ENCODE peak calls at places on chromosomes 6 and 20, in six cellular contexts. Y is omental fat pad, Q is nephron progenitor cell, F is cardiac muscle cell, O is HFFc6, T is AG09309. D is an unnamed sample.

GRCh38 chr6:15507221-15507620 is 155.6 kb downstream of the DTNBP1 start:
- DNase-seq in F (no peak), O (no peak), T (no peak), Q (no peak), Y (no peak), D (no peak)

GRCh38 chr20:49140834-49141233 is 47.3 kb downstream of the STAU1 start:
- DNase-seq in O (no peak), F (no peak), Y (no peak), T (no peak), Q (no peak), D (no peak)

GRCh38 chr20:16904751-16905150 is 156.6 kb downstream of the OTOR start:
- DNase-seq in F (no peak), Y (no peak), Q (no peak), O (no peak), T (no peak), D (peak; percentile 25)

GRCh38 chr6:163897030-163897429 is 482.5 kb downstream of the QKI start:
- DNase-seq in Y (no peak), O (peak; percentile 10), Q (no peak), F (no peak), T (peak; percentile 33), D (peak; percentile 25)

GRCh38 chr6:53432318-53433161 is 83.8 kb upstream of the ELOVL5 start:
- DNase-seq in F (no peak), T (peak; percentile 64), Q (peak; percentile 10), O (peak; percentile 18), Y (no peak), D (peak; percentile 90)

GRCh38 chr6:110530671-110531070 is 54.3 kb upstream of the SLC22A16 start:
- DNase-seq in F (no peak), O (no peak), Y (no peak), Q (no peak), T (no peak), D (no peak)

GRCh38 chr6:20379231-20379630 is 22.4 kb upstream of the E2F3 start:
- DNase-seq in Q (no peak), F (no peak), O (no peak), Y (no peak), T (no peak), D (no peak)

GRCh38 chr6:130680118-130680517 is 147.1 kb upstream of the SMLR1 start:
- DNase-seq in O (no peak), Q (no peak), F (no peak), T (no peak), Y (no peak), D (peak; percentile 79)

DNA sequence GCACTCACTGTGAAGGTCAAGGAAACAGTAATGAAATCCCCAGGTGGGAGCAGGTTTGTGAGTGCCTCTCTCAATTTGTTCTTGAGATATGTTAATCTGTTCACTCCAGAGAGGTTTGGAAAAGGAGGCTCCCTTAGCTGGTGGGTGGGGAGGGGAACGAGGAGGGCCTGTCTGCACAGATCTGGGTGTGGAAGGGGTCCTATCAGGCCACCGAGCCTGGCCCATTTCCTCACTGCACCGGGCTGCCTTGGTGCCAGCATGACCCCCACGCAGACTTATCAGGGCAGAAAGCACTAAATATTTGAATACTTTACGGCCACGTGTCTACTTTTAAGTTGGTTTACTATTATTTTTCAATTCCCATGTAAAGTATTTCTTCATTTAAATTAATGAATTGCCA is 8.3 kb downstream of the AGPAT4 start:
- DNase-seq in Y (no peak), Q (no peak), T (no peak), O (no peak), F (no peak), D (no peak)
- TF ChIP-seq CTCF in Y (no peak), Q (no peak), T (no peak), O (no peak), F (no peak), D (no peak)

DNA sequence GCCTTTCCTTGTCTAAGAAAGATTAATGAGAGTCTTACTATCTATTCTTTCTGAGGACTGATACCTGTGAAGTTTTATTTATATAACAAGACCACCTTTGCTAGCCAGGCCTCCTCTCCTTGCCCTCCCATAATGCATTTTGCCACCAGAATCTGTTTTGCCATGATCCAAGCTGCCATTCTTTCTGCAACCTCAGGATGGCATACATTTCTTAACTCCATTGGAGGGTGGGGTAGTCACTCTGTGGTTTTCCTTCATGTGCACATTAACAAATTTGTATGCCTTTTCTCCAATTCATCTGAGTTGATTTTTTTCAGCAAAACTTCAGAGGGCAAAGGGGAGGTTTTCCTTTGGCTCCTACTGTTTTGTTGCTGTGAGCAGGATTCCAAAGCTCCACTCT is 26.4 kb upstream of the ENPP4 start:
- DNase-seq in T (no peak), Y (no peak), O (no peak), Q (no peak), F (no peak), D (no peak)
- TF ChIP-seq CTCF in T (no peak), Y (no peak), O (no peak), Q (no peak), F (no peak), D (no peak)

DNA sequence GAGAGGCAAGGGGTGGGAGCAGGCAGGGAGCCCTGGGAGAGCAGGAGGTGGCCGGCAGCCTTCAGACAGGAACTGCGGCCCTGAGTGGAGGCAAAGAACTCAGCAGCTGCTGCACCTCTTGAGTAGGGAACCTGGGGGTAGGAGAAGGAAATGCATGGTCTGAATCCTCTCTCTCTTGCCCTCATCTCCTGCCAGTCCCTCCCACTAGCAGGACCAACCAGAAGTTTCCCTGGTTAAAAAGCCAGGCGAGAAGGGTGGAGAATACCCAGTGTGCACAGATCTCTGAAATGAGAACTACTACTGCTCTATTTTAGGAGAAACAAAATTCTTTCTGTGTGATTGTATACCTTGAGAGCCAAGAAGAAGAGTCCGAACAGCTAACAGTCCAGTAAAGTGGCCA is 25.4 kb downstream of the WRNIP1 start:
- DNase-seq in O (peak; percentile 38), F (peak; percentile 29), T (no peak), Y (no peak), Q (no peak), D (no peak)
- TF ChIP-seq CTCF in O (no peak), F (no peak), T (peak; percentile 9), Y (peak; percentile 11), Q (no peak), D (no peak)

DNA sequence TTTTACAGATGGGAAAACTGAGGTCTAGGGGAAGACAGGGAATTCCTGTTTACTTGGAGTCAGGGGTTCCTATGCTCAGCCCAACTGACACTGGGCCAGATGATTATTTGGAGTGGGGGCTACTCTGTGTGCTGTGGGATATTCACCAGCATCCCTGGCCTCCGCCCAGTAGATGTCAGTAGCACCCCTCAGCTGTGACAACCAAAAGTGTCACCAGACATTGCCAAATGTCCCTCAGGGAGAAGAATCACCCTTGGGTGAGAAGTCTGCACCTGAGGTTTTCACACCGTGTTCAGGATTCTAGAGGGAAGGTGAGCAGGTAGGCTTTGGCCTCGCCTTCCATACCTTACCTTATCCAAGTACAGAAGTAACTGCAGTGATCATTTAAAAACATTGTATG is 27.6 kb downstream of the CDH26 start:
- DNase-seq in O (no peak), Y (no peak), Q (no peak), T (no peak), F (no peak), D (no peak)
- TF ChIP-seq CTCF in O (peak; percentile 13), Y (no peak), Q (no peak), T (no peak), F (no peak), D (no peak)

GRCh38 chr6:87078983-87079616 is 15.8 kb downstream of the CGA start:
- DNase-seq in O (peak; percentile 52), Q (peak; percentile 81), F (peak; percentile 75), T (peak; percentile 13), Y (no peak), D (peak; percentile 77)
- TF ChIP-seq CTCF in O (peak; percentile 87), Q (peak; percentile 94), F (peak; percentile 99), T (peak; percentile 96), Y (no peak), D (peak; percentile 88)